ENCODE peak calls at places on chromosome 19, in four cellular contexts. R is left ventricle myocardium inferior, H is M059J, U is HFF-Myc. T is an unnamed sample.

GRCh38 chr19:50896591-50897190 is 14.5 kb downstream of the KLK4 start:
- DNase-seq in R (no peak), H (peak; percentile 84), U (peak; percentile 40), T (no peak)

GRCh38 chr19:16970821-16971220 is 55.8 kb downstream of the CPAMD8 start:
- DNase-seq in R (no peak), H (no peak), U (no peak), T (no peak)

GRCh38 chr19:18626906-18627305 is 9.9 kb upstream of the KLHL26 start:
- DNase-seq in R (no peak), H (no peak), U (no peak), T (no peak)

GRCh38 chr19:9914001-9914314 is 22.4 kb downstream of the OLFM2 start:
- DNase-seq in R (no peak), H (no peak), U (no peak), T (no peak)

GRCh38 chr19:1923319-1923718 is 17.7 kb upstream of the CSNK1G2 start:
- DNase-seq in R (no peak), H (no peak), U (no peak), T (no peak)

GRCh38 chr19:17830567-17831418 is 9.5 kb upstream of the INSL3 start:
- DNase-seq in R (no peak), H (peak; percentile 78), U (no peak), T (peak; percentile 92)

GRCh38 chr19:36030264-36031148 is 2.2 kb downstream of the CLIP3 start:
- DNase-seq in R (no peak), H (peak; percentile 33), U (no peak), T (no peak)

GRCh38 chr19:42178791-42179500 is 38.5 kb downstream of the DEDD2 start:
- DNase-seq in R (no peak), H (no peak), U (no peak), T (no peak)

GRCh38 chr19:50328257-50329145 is 676 bp downstream of the KCNC3 start:
- DNase-seq in R (no peak), H (no peak), U (no peak), T (no peak)

GRCh38 chr19:17779281-17779930 is 15.5 kb upstream of the B3GNT3 start:
- DNase-seq in R (no peak), H (no peak), U (no peak), T (no peak)

GRCh38 chr19:46915386-46915785 is 54.6 kb downstream of the ARHGAP35 start:
- DNase-seq in R (no peak), H (no peak), U (no peak), T (no peak)

GRCh38 chr19:5338661-5339469 is 1.7 kb downstream of the PTPRS start:
- DNase-seq in R (no peak), H (no peak), U (no peak), T (no peak)

GRCh38 chr19:18340237-18340989 is at the start of gene PGPEP1:
- DNase-seq in R (peak; percentile 83), H (peak; percentile 53), U (no peak), T (peak; percentile 68)

GRCh38 chr19:13430790-13431582 is 75.3 kb downstream of the CACNA1A start:
- DNase-seq in R (peak; percentile 20), H (peak; percentile 59), U (peak; percentile 19), T (peak; percentile 28)

GRCh38 chr19:41339936-41340335 is 13.8 kb downstream of the TGFB1 start:
- DNase-seq in R (no peak), H (peak; percentile 58), U (no peak), T (no peak)

GRCh38 chr19:58513694-58514563 is 2.1 kb upstream of the SLC27A5 start:
- DNase-seq in R (peak; percentile 88), H (no peak), U (peak; percentile 25), T (no peak)

GRCh38 chr19:15381864-15382263 is 2.3 kb upstream of the AKAP8 start:
- DNase-seq in R (no peak), H (no peak), U (no peak), T (no peak)

GRCh38 chr19:9018163-9018875 is 8.1 kb upstream of the MUC16 start:
- DNase-seq in R (no peak), H (peak; percentile 72), U (no peak), T (peak; percentile 50)

GRCh38 chr19:45852941-45853340 is 10.0 kb downstream of the SYMPK start:
- DNase-seq in R (no peak), H (no peak), U (no peak), T (no peak)

GRCh38 chr19:38003427-38004099 is 96.6 kb downstream of the SIPA1L3 start:
- DNase-seq in R (peak; percentile 68), H (peak; percentile 99), U (peak; percentile 89), T (peak; percentile 59)

GRCh38 chr19:38848299-38849146 is 1.3 kb downstream of the HNRNPL start:
- DNase-seq in R (no peak), H (no peak), U (no peak), T (no peak)

GRCh38 chr19:39083983-39084731 is at the start of gene ACP7:
- DNase-seq in R (no peak), H (no peak), U (no peak), T (no peak)

GRCh38 chr19:18656337-18657086 is 19.7 kb downstream of the KLHL26 start:
- DNase-seq in R (no peak), H (no peak), U (no peak), T (no peak)

GRCh38 chr19:16193466-16193865 is 4.2 kb upstream of the AP1M1 start:
- DNase-seq in R (no peak), H (no peak), U (no peak), T (no peak)

GRCh38 chr19:35063940-35064818 is 22.7 kb downstream of the HPN start:
- DNase-seq in R (no peak), H (peak; percentile 75), U (peak; percentile 29), T (peak; percentile 74)

GRCh38 chr19:30421571-30421970 is 49.4 kb downstream of the ZNF536 start:
- DNase-seq in R (no peak), H (no peak), U (no peak), T (no peak)

GRCh38 chr19:33727331-33728028 is 69.2 kb upstream of the KCTD15 start:
- DNase-seq in R (no peak), H (no peak), U (no peak), T (no peak)

GRCh38 chr19:58569191-58569942 is 3.8 kb downstream of the MZF1 start:
- DNase-seq in R (no peak), H (no peak), U (no peak), T (no peak)

GRCh38 chr19:4647676-4648644 is 8.6 kb downstream of the TNFAIP8L1 start:
- DNase-seq in R (peak; percentile 74), H (no peak), U (no peak), T (no peak)

T was measured in H54.